ENCODE peak calls at places on chromosome 18, in seven cellular contexts. Y is iPS DF 19.7, U is brain pericyte, S is hippocampal formation, K is uterus, W is NCI-H2171, X is EL. Z is an unnamed sample.

GRCh38 chr18:46428368-46428767 is 228.7 kb downstream of the LOXHD1 start:
- DNase-seq in Y (no peak), U (no peak), S (no peak), K (no peak), W (no peak), X (no peak), Z (no peak)

GRCh38 chr18:10927980-10928605 is 221.3 kb downstream of the PIEZO2 start:
- DNase-seq in Y (no peak), U (no peak), S (no peak), K (no peak), W (no peak), X (peak; percentile 9), Z (no peak)

GRCh38 chr18:7737483-7737882 is 170.4 kb downstream of the PTPRM start:
- DNase-seq in Y (no peak), U (no peak), S (no peak), K (no peak), W (no peak), X (no peak), Z (no peak)

GRCh38 chr18:63679820-63680606 is 18.3 kb upstream of the SERPINB3 start:
- DNase-seq in Y (no peak), U (no peak), S (no peak), K (no peak), W (no peak), X (no peak), Z (no peak)

GRCh38 chr18:12091742-12092141 is 1.9 kb upstream of the ANKRD62 start:
- DNase-seq in Y (no peak), U (no peak), S (no peak), K (no peak), W (no peak), X (no peak), Z (no peak)

GRCh38 chr18:73791081-73791480 is 356.6 kb downstream of the FBXO15 start:
- DNase-seq in Y (no peak), U (peak; percentile 12), S (no peak), K (no peak), W (no peak), X (no peak), Z (no peak)

GRCh38 chr18:22439447-22439846 is 21.7 kb upstream of the CTAGE1 start:
- DNase-seq in Y (no peak), U (no peak), S (no peak), K (no peak), W (no peak), X (peak; percentile 73), Z (no peak)

GRCh38 chr18:63831080-63831788 is 56.0 kb downstream of the SERPINB7 start:
- DNase-seq in Y (no peak), U (no peak), S (no peak), K (no peak), W (no peak), X (peak; percentile 89), Z (no peak)

GRCh38 chr18:74493689-74494088 is 2.5 kb upstream of the CNDP2 start:
- DNase-seq in Y (no peak), U (no peak), S (peak; percentile 12), K (no peak), W (no peak), X (peak; percentile 26), Z (no peak)